ENCODE peak calls at places on chromosome 1, in five cellular contexts. One of them, this sample, is unnamed.

GRCh38 chr1:204480515-204480914 is 14.1 kb downstream of the PIK3C2B start:
- DNase-seq in cardiac muscle cell: no peak
- DNase-seq in H1: no peak
- DNase-seq in D721Med: no peak
- DNase-seq in GM13976: peak; percentile 75
- DNase-seq in this sample: no peak

GRCh38 chr1:53860967-53861411 is 22.9 kb upstream of the NDC1 start:
- DNase-seq in cardiac muscle cell: peak; percentile 77
- DNase-seq in H1: no peak
- DNase-seq in D721Med: no peak
- DNase-seq in GM13976: peak; percentile 59
- DNase-seq in this sample: no peak

GRCh38 chr1:78114034-78114956 is 68.5 kb downstream of the GIPC2 start:
- DNase-seq in cardiac muscle cell: peak; percentile 86
- DNase-seq in H1: no peak
- DNase-seq in D721Med: peak; percentile 24
- DNase-seq in GM13976: peak; percentile 60
- DNase-seq in this sample: peak; percentile 19

GRCh38 chr1:9816199-9816598 is 7.6 kb downstream of the CLSTN1 start:
- DNase-seq in cardiac muscle cell: no peak
- DNase-seq in H1: no peak
- DNase-seq in D721Med: no peak
- DNase-seq in GM13976: no peak
- DNase-seq in this sample: no peak

GRCh38 chr1:32989160-32989894 is 24.7 kb upstream of the RNF19B start:
- DNase-seq in cardiac muscle cell: peak; percentile 27
- DNase-seq in H1: no peak
- DNase-seq in D721Med: no peak
- DNase-seq in GM13976: no peak
- DNase-seq in this sample: peak; percentile 93

GRCh38 chr1:112439592-112439991 is 43.6 kb downstream of the CTTNBP2NL start:
- DNase-seq in cardiac muscle cell: no peak
- DNase-seq in H1: no peak
- DNase-seq in D721Med: no peak
- DNase-seq in GM13976: no peak
- DNase-seq in this sample: no peak

GRCh38 chr1:235502601-235503332 is 1.5 kb downstream of the B3GALNT2 start:
- DNase-seq in cardiac muscle cell: no peak
- DNase-seq in H1: no peak
- DNase-seq in D721Med: no peak
- DNase-seq in GM13976: no peak
- DNase-seq in this sample: no peak

GRCh38 chr1:183877321-183877720 is 72.4 kb downstream of the RGL1 start:
- DNase-seq in cardiac muscle cell: no peak
- DNase-seq in H1: no peak
- DNase-seq in D721Med: no peak
- DNase-seq in GM13976: no peak
- DNase-seq in this sample: no peak

GRCh38 chr1:228213917-228214808 is 6.3 kb downstream of the OBSCN start:
- DNase-seq in cardiac muscle cell: no peak
- DNase-seq in H1: no peak
- DNase-seq in D721Med: no peak
- DNase-seq in GM13976: no peak
- DNase-seq in this sample: no peak

GRCh38 chr1:21059021-21059420 is 117.7 kb downstream of the EIF4G3 start:
- DNase-seq in cardiac muscle cell: no peak
- DNase-seq in H1: no peak
- DNase-seq in D721Med: no peak
- DNase-seq in GM13976: no peak
- DNase-seq in this sample: no peak

GRCh38 chr1:225462429-225462713 is 34.5 kb upstream of the LBR start:
- DNase-seq in cardiac muscle cell: no peak
- DNase-seq in H1: no peak
- DNase-seq in D721Med: no peak
- DNase-seq in GM13976: no peak
- DNase-seq in this sample: no peak

GRCh38 chr1:160724445-160725242 is 13.0 kb upstream of the CD48 start:
- DNase-seq in cardiac muscle cell: no peak
- DNase-seq in H1: no peak
- DNase-seq in D721Med: no peak
- DNase-seq in GM13976: no peak
- DNase-seq in this sample: no peak
- TF ChIP-seq CTCF in cardiac muscle cell: no peak
- TF ChIP-seq CTCF in H1: no peak
- TF ChIP-seq CTCF in D721Med: no peak
- TF ChIP-seq CTCF in GM13976: no peak
- TF ChIP-seq CTCF in this sample: no peak

GRCh38 chr1:188363943-188364342 is 1535.2 kb downstream of the PLA2G4A start:
- DNase-seq in cardiac muscle cell: no peak
- DNase-seq in H1: no peak
- DNase-seq in D721Med: no peak
- DNase-seq in GM13976: no peak
- DNase-seq in this sample: no peak

GRCh38 chr1:188371295-188371806 is 1542.6 kb downstream of the PLA2G4A start:
- DNase-seq in cardiac muscle cell: no peak
- DNase-seq in H1: no peak
- DNase-seq in D721Med: no peak
- DNase-seq in GM13976: no peak
- DNase-seq in this sample: no peak

GRCh38 chr1:188367669-188368068 is 1538.9 kb downstream of the PLA2G4A start:
- DNase-seq in cardiac muscle cell: no peak
- DNase-seq in H1: no peak
- DNase-seq in D721Med: no peak
- DNase-seq in GM13976: no peak
- DNase-seq in this sample: no peak

GRCh38 chr1:188364927-188365449 is 1536.2 kb downstream of the PLA2G4A start:
- DNase-seq in cardiac muscle cell: no peak
- DNase-seq in H1: no peak
- DNase-seq in D721Med: no peak
- DNase-seq in GM13976: no peak
- DNase-seq in this sample: no peak

DNA sequence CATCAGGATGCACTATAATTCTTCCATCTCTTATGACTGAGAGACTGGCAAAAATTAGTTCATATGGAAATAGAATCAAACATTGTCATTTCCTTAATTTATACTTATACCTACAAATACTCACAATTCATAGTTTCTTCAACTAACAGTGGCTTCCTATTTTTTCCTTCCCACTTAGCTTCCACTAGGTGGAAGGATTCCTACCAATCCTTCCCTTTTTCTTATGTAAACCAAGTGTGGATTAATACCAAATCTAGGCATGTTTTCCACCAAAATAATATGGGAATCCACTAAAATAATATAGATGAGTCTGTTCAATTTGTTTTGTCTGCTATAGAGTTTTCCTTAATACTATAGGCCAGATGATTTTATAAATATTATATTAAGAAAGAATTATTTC is 1537.1 kb downstream of the PLA2G4A start:
- DNase-seq in cardiac muscle cell: no peak
- DNase-seq in H1: no peak
- DNase-seq in D721Med: no peak
- DNase-seq in GM13976: no peak
- DNase-seq in this sample: no peak
- TF ChIP-seq CTCF in cardiac muscle cell: no peak
- TF ChIP-seq CTCF in H1: no peak
- TF ChIP-seq CTCF in D721Med: no peak
- TF ChIP-seq CTCF in GM13976: no peak
- TF ChIP-seq CTCF in this sample: no peak

GRCh38 chr1:27491748-27492700 is 2.1 kb upstream of the WASF2 start:
- DNase-seq in cardiac muscle cell: no peak
- DNase-seq in H1: no peak
- DNase-seq in D721Med: no peak
- DNase-seq in GM13976: no peak
- DNase-seq in this sample: no peak

GRCh38 chr1:27488523-27489138 is 1.3 kb downstream of the WASF2 start:
- DNase-seq in cardiac muscle cell: peak; percentile 53
- DNase-seq in H1: no peak
- DNase-seq in D721Med: no peak
- DNase-seq in GM13976: no peak
- DNase-seq in this sample: no peak

GRCh38 chr1:27487927-27488522 is 1.9 kb downstream of the WASF2 start:
- DNase-seq in cardiac muscle cell: no peak
- DNase-seq in H1: no peak
- DNase-seq in D721Med: no peak
- DNase-seq in GM13976: no peak
- DNase-seq in this sample: no peak

GRCh38 chr1:27485363-27485762 is 4.6 kb downstream of the WASF2 start:
- DNase-seq in cardiac muscle cell: no peak
- DNase-seq in H1: no peak
- DNase-seq in D721Med: no peak
- DNase-seq in GM13976: no peak
- DNase-seq in this sample: no peak

GRCh38 chr1:27489973-27490741 is at the start of gene WASF2:
- DNase-seq in cardiac muscle cell: peak; percentile 98
- DNase-seq in H1: peak; percentile 90
- DNase-seq in D721Med: no peak
- DNase-seq in GM13976: peak; percentile 92
- DNase-seq in this sample: peak; percentile 83
- TF ChIP-seq CTCF in cardiac muscle cell: no peak
- TF ChIP-seq CTCF in H1: no peak
- TF ChIP-seq CTCF in D721Med: no peak
- TF ChIP-seq CTCF in GM13976: no peak
- TF ChIP-seq CTCF in this sample: no peak

DNA sequence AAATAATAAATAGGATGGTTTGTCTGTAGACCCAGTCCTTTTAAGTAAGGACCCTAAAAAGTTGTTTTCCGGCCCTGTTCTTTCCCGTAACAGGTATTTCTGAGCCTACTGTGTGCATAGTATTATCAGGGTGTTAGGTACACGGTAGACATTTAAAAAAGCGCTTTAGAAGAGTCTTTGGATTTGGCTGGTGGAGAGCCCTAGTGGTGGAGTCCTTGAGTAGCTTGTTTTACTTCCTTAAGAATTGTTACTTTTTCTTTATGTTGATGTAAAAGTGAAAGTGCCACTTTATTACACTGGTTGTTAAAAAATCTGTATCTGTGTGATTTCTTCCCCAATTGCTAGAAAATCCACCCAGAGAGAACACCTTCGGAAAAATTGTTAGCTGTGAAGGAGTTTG is 36.8 kb downstream of the SMYD2 start:
- DNase-seq in cardiac muscle cell: no peak
- DNase-seq in H1: no peak
- DNase-seq in D721Med: no peak
- DNase-seq in GM13976: no peak
- DNase-seq in this sample: no peak
- TF ChIP-seq CTCF in cardiac muscle cell: peak; percentile 22
- TF ChIP-seq CTCF in H1: no peak
- TF ChIP-seq CTCF in D721Med: no peak
- TF ChIP-seq CTCF in GM13976: no peak
- TF ChIP-seq CTCF in this sample: no peak